ENCODE peak calls at places on chromosome 1, in four cellular contexts. A is upper lobe of left lung, D is erythroblast, S is lower leg skin. Y is an unnamed sample.

GRCh38 chr1:80639777-80640533 is 1160.8 kb upstream of the ADGRL2 start:
- DNase-seq in A (no peak), D (no peak), S (no peak), Y (no peak)

GRCh38 chr1:174746024-174746808 is 253.5 kb upstream of the CACYBP start:
- DNase-seq in A (no peak), D (peak; percentile 41), S (no peak), Y (no peak)

GRCh38 chr1:98201640-98202039 is 280.8 kb upstream of the DPYD start:
- DNase-seq in A (no peak), D (no peak), S (no peak), Y (no peak)

GRCh38 chr1:117537291-117537920 is 68.4 kb upstream of the TENT5C start:
- DNase-seq in A (no peak), D (no peak), S (no peak), Y (no peak)

GRCh38 chr1:36910886-36911540 is 123.3 kb downstream of the GRIK3 start:
- DNase-seq in A (no peak), D (no peak), S (no peak), Y (no peak)

GRCh38 chr1:18646776-18647410 is 16.2 kb downstream of the PAX7 start:
- DNase-seq in A (peak; percentile 83), D (no peak), S (no peak), Y (no peak)

GRCh38 chr1:89363638-89364536 is at the start of gene GBP6:
- DNase-seq in A (peak; percentile 22), D (no peak), S (no peak), Y (no peak)

GRCh38 chr1:101147381-101147780 is 89.4 kb upstream of the S1PR1 start:
- DNase-seq in A (no peak), D (no peak), S (no peak), Y (no peak)

GRCh38 chr1:1298861-1299685 is 8.7 kb downstream of the ACAP3 start:
- DNase-seq in A (peak; percentile 72), D (peak; percentile 39), S (no peak), Y (no peak)

GRCh38 chr1:218425647-218426342 is 80.7 kb downstream of the TGFB2 start:
- DNase-seq in A (no peak), D (no peak), S (no peak), Y (no peak)

GRCh38 chr1:8670371-8670818 is 147.0 kb downstream of the RERE start:
- DNase-seq in A (no peak), D (no peak), S (no peak), Y (no peak)

GRCh38 chr1:168410464-168410863 is 129.8 kb downstream of the TBX19 start:
- DNase-seq in A (no peak), D (no peak), S (no peak), Y (no peak)

GRCh38 chr1:29655145-29655544 is 418.8 kb downstream of the PTPRU start:
- DNase-seq in A (no peak), D (no peak), S (no peak), Y (no peak)

GRCh38 chr1:37153701-37154100 is 119.4 kb upstream of the GRIK3 start:
- DNase-seq in A (no peak), D (no peak), S (no peak), Y (no peak)

GRCh38 chr1:86489242-86489878 is 20.6 kb downstream of the CLCA1 start:
- DNase-seq in A (no peak), D (no peak), S (no peak), Y (no peak)

GRCh38 chr1:218080818-218081217 is 204.3 kb upstream of the RRP15 start:
- DNase-seq in A (no peak), D (no peak), S (no peak), Y (no peak)

GRCh38 chr1:116122955-116123757 is 12.0 kb downstream of the MAB21L3 start:
- DNase-seq in A (no peak), D (no peak), S (no peak), Y (no peak)

GRCh38 chr1:3064296-3064850 is 4.6 kb upstream of the PRDM16 start:
- DNase-seq in A (peak; percentile 59), D (no peak), S (peak; percentile 79), Y (no peak)

GRCh38 chr1:243230914-243231313 is 24.2 kb downstream of the CEP170 start:
- DNase-seq in A (no peak), D (peak; percentile 54), S (no peak), Y (no peak)

GRCh38 chr1:34460193-34460592 is 283.5 kb downstream of the C1orf94 start:
- DNase-seq in A (no peak), D (peak; percentile 46), S (no peak), Y (peak; percentile 38)

GRCh38 chr1:236957235-236957634 is 47.0 kb downstream of the MT1HL1 start:
- DNase-seq in A (no peak), D (no peak), S (no peak), Y (no peak)

GRCh38 chr1:85496881-85497582 is 32.1 kb upstream of the DDAH1 start:
- DNase-seq in A (no peak), D (no peak), S (no peak), Y (no peak)

DNA sequence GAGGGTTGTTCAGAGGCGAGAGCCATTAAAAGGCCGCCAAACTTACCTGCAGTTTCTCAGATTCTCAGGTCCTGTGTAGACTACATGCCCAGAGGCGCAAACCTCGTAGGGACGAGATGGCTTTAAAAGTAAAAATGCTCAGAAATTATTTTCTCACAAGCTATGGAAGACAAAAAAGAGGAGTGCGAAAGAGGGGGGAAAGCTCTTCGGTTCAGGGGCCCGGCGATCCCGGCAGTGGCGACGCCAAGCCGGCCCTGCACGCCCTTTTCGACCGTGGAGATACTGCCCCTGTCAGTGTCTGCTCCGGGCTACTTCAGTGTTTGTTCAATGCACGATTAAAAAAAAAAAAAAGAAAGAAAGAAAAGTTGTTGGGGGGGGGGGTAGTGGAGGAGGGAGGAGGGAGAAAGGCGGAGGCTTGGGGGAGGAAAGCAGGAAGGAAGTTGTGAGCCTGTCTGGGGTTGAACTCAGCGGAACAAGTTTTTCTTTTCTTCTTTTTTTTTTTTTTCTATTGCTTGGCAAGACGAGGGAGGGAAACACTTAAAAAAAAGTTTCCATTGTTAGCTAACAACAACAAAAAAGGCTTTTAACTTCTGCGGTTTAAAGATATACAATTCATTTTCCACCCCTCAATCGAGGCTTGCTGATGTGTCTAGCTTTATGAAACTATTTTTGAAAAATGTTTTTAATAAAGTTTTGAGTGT is at the start of gene ITPKB:
- DNase-seq in A (peak; percentile 87), D (peak; percentile 62), S (peak; percentile 93), Y (no peak)
- TF ChIP-seq POLR2A in A (no peak), D (peak; percentile 47), S (no peak), Y (no peak)

GRCh38 chr1:202860744-202861419 is 28.1 kb downstream of the RABIF start:
- DNase-seq in A (peak; percentile 85), D (peak; percentile 43), S (peak; percentile 86), Y (peak; percentile 44)
- TF ChIP-seq POLR2A in A (no peak), D (no peak), S (no peak), Y (no peak)

DNA sequence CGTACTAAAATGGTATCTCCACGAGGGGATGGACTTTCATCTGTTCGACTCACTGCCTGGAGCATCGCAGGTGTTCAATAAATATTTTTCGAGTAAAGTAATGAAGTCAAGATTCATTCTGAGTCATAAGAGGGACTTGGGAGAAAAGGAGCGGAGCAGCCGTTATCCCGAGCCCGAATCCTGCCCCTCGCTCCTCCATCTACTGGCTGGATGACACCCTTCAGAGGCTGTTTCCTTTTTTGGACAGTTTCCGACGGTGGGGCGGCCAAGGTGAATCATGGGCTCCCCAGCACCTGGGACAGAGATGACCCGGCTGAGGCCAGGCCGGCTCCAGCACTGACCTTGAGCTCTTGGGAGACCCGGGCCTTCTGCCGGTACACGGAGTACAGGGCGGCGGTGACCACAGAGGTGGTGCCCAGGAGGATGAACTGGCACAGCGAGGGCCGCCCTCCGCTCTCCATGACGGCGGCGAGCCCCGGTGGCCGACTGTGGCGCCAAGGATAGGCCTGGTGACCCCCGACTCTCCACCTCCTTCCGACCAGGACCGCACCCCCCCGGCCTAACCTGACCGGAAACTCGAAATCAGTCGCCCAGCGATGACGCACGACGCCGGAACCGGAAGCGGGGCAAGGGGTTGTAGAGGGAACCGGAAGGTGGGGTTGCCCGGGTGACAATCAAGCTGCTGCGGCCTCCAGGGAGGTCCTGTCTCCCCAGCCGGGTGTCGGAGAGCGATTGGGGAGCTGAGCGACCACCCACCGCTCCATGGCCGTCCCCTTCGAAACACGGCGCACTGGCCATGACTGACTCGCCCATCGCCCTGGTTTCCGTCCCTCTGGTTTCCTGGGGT is at the start of gene MUL1:
- DNase-seq in A (peak; percentile 99), D (peak; percentile 96), S (peak; percentile 99), Y (peak; percentile 97)
- TF ChIP-seq POLR2A in A (peak; percentile 17), D (peak; percentile 76), S (no peak), Y (peak; percentile 66)

GRCh38 chr1:26281091-26281958 is 1.4 kb downstream of the SH3BGRL3 start:
- DNase-seq in A (peak; percentile 44), D (no peak), S (no peak), Y (no peak)

GRCh38 chr1:26283226-26283853 is 3.5 kb downstream of the SH3BGRL3 start:
- DNase-seq in A (no peak), D (no peak), S (no peak), Y (no peak)

GRCh38 chr1:26281971-26282693 is 2.2 kb downstream of the SH3BGRL3 start:
- DNase-seq in A (peak; percentile 87), D (no peak), S (peak; percentile 81), Y (no peak)

GRCh38 chr1:26283871-26284596 is 4.1 kb downstream of the SH3BGRL3 start:
- DNase-seq in A (peak; percentile 64), D (no peak), S (no peak), Y (no peak)

GRCh38 chr1:26282694-26283019 is 2.8 kb downstream of the SH3BGRL3 start:
- DNase-seq in A (peak; percentile 66), D (no peak), S (no peak), Y (no peak)
- TF ChIP-seq POLR2A in A (no peak), D (no peak), S (no peak), Y (no peak)

GRCh38 chr1:227728892-227729143 is 6.3 kb downstream of the JMJD4 start:
- DNase-seq in A (no peak), D (no peak), S (no peak), Y (no peak)
- TF ChIP-seq POLR2A in A (no peak), D (no peak), S (no peak), Y (peak; percentile 20)

GRCh38 chr1:46522184-46522968 is 29.1 kb downstream of the KNCN start:
- DNase-seq in A (peak; percentile 75), D (peak; percentile 91), S (peak; percentile 89), Y (no peak)
- TF ChIP-seq POLR2A in A (no peak), D (no peak), S (no peak), Y (no peak)

GRCh38 chr1:46186076-46186475 is 9.8 kb upstream of the P3R3URF start:
- DNase-seq in A (no peak), D (no peak), S (no peak), Y (no peak)

GRCh38 chr1:46181343-46182260 is 5.3 kb upstream of the P3R3URF start:
- DNase-seq in A (no peak), D (no peak), S (no peak), Y (no peak)

GRCh38 chr1:46183926-46184557 is 7.8 kb upstream of the P3R3URF start:
- DNase-seq in A (no peak), D (no peak), S (no peak), Y (no peak)

GRCh38 chr1:46184920-46185658 is 8.8 kb upstream of the P3R3URF start:
- DNase-seq in A (no peak), D (no peak), S (no peak), Y (no peak)

GRCh38 chr1:46183119-46183842 is 7.0 kb upstream of the P3R3URF start:
- DNase-seq in A (no peak), D (no peak), S (peak; percentile 89), Y (no peak)
- TF ChIP-seq POLR2A in A (no peak), D (no peak), S (no peak), Y (no peak)

GRCh38 chr1:23367791-23368561 is 1.7 kb downstream of the ZNF436 start:
- DNase-seq in A (peak; percentile 95), D (peak; percentile 99), S (peak; percentile 100), Y (peak; percentile 98)
- TF ChIP-seq POLR2A in A (no peak), D (peak; percentile 49), S (no peak), Y (peak; percentile 64)

GRCh38 chr1:247331526-247332214 is at the start of gene ZNF496:
- DNase-seq in A (peak; percentile 94), D (peak; percentile 75), S (peak; percentile 94), Y (peak; percentile 82)
- TF ChIP-seq POLR2A in A (no peak), D (peak; percentile 32), S (no peak), Y (peak; percentile 55)

Y was measured in GM12892.